ENCODE peak calls at places on chromosomes 1 and 21, in seven cellular contexts. J, L, H, S, M, U and Q are unnamed samples.

GRCh38 chr21:46295177-46295711 is 9.1 kb downstream of the YBEY start:
- DNase-seq in H (no peak), U (no peak), M (no peak), L (no peak), J (no peak), S (no peak), Q (peak)

GRCh38 chr21:39799178-39799577 is 54.2 kb downstream of the IGSF5 start:
- DNase-seq in S (no peak), J (no peak), U (no peak), M (no peak), H (no peak), L (no peak), Q (no peak)

GRCh38 chr1:205325334-205325884 is 3.9 kb upstream of the NUAK2 start:
- DNase-seq in U (peak), H (peak), S (peak), J (peak), L (peak), M (peak), Q (peak)

GRCh38 chr1:156465747-156466365 is 34.7 kb downstream of the MEF2D start:
- DNase-seq in S (no peak), J (peak), U (no peak), L (no peak), H (no peak), M (no peak), Q (peak)

GRCh38 chr1:3983181-3983580 is 83.1 kb upstream of the C1orf174 start:
- DNase-seq in H (no peak), J (no peak), U (no peak), L (no peak), S (no peak), M (no peak), Q (no peak)

GRCh38 chr1:199983531-199983930 is 44.0 kb upstream of the NR5A2 start:
- DNase-seq in M (no peak), H (no peak), J (no peak), L (no peak), S (no peak), U (no peak), Q (no peak)

GRCh38 chr1:39205102-39205780 is 746 bp downstream of the MACF1 start:
- DNase-seq in U (no peak), M (peak), J (no peak), H (peak), L (peak), S (peak), Q (peak)

GRCh38 chr1:225461533-225462428 is 33.9 kb upstream of the LBR start:
- DNase-seq in L (no peak), J (no peak), M (no peak), U (no peak), S (no peak), H (no peak), Q (no peak)

GRCh38 chr1:210850556-210850955 is 283.4 kb downstream of the KCNH1 start:
- DNase-seq in J (no peak), U (no peak), L (no peak), H (no peak), M (no peak), S (no peak), Q (no peak)

GRCh38 chr1:55420866-55421265 is 205.7 kb upstream of the USP24 start:
- DNase-seq in M (no peak), U (no peak), J (no peak), H (no peak), L (no peak), S (no peak), Q (no peak)

GRCh38 chr1:164712131-164713031 is 153.4 kb downstream of the PBX1 start:
- DNase-seq in M (no peak), H (no peak), J (peak), L (no peak), U (no peak), S (peak), Q (no peak)

GRCh38 chr1:66777846-66778245 is 23.2 kb downstream of the INSL5 start:
- DNase-seq in U (no peak), S (no peak), L (no peak), H (no peak), J (no peak), M (no peak), Q (no peak)

GRCh38 chr1:15974855-15975254 is 1.0 kb downstream of the ZBTB17 start:
- DNase-seq in S (peak), L (no peak), M (peak), J (no peak), H (no peak), U (no peak), Q (no peak)

GRCh38 chr1:20499718-20500117 is 8.2 kb downstream of the MUL1 start:
- DNase-seq in U (no peak), L (no peak), J (no peak), M (no peak), H (no peak), S (no peak), Q (no peak)

GRCh38 chr1:12158362-12159092 is 8.3 kb upstream of the TNFRSF1B start:
- DNase-seq in L (peak), M (no peak), J (no peak), U (no peak), S (no peak), H (no peak), Q (no peak)

GRCh38 chr1:225207791-225208190 is 220.0 kb downstream of the LBR start:
- DNase-seq in M (no peak), H (no peak), U (no peak), L (no peak), S (no peak), J (no peak), Q (no peak)

GRCh38 chr1:33367488-33368405 is 46.8 kb upstream of the A3GALT2 start:
- DNase-seq in J (peak), S (peak), U (peak), M (peak), L (peak), H (peak), Q (peak)

GRCh38 chr1:54017979-54018378 is at the start of gene LDLRAD1:
- DNase-seq in J (no peak), H (no peak), L (no peak), M (no peak), U (no peak), S (no peak), Q (no peak)

GRCh38 chr1:35605071-35605881 is 32.2 kb downstream of the TFAP2E start:
- DNase-seq in J (no peak), H (no peak), U (no peak), M (no peak), L (no peak), S (no peak), Q (peak)

GRCh38 chr1:8147922-8148321 is 121.8 kb upstream of the ERRFI1 start:
- DNase-seq in S (peak), U (no peak), M (no peak), L (no peak), J (no peak), H (no peak), Q (no peak)

GRCh38 chr1:35708179-35708891 is 10.3 kb downstream of the C1orf216 start:
- DNase-seq in H (no peak), M (peak), J (no peak), L (no peak), U (no peak), S (no peak), Q (no peak)

GRCh38 chr1:23539698-23540266 is 8.7 kb upstream of the E2F2 start:
- DNase-seq in H (peak), M (peak), L (peak), U (peak), S (peak), J (peak), Q (peak)

GRCh38 chr1:16119926-16120325 is 35.9 kb downstream of the EPHA2 start:
- DNase-seq in J (no peak), M (no peak), S (no peak), L (no peak), U (no peak), H (no peak), Q (no peak)

GRCh38 chr1:150256549-150257341 is 829 bp upstream of the CA14 start:
- DNase-seq in L (no peak), H (no peak), J (peak), M (no peak), S (no peak), U (no peak), Q (peak)

GRCh38 chr1:169601096-169601881 is 15.0 kb upstream of the F5 start:
- DNase-seq in U (peak), S (peak), J (no peak), L (no peak), M (peak), H (peak), Q (peak)

GRCh38 chr1:46415514-46415913 is 21.4 kb downstream of the FAAH start:
- DNase-seq in L (no peak), J (no peak), M (no peak), U (no peak), S (no peak), H (no peak), Q (no peak)

GRCh38 chr1:46412853-46413595 is 18.9 kb downstream of the FAAH start:
- DNase-seq in H (no peak), S (no peak), L (no peak), M (no peak), U (no peak), J (no peak), Q (no peak)

GRCh38 chr1:46411010-46411405 is 16.9 kb downstream of the FAAH start:
- DNase-seq in J (no peak), H (no peak), L (no peak), M (no peak), U (no peak), S (no peak), Q (no peak)

GRCh38 chr1:46411601-46412341 is 17.7 kb downstream of the FAAH start:
- DNase-seq in L (no peak), M (no peak), J (peak), H (no peak), U (no peak), S (no peak), Q (no peak)

GRCh38 chr1:46413596-46413985 is 19.5 kb downstream of the FAAH start:
- DNase-seq in H (no peak), S (peak), M (peak), L (peak), J (peak), U (peak), Q (peak)
- TF ChIP-seq CTCF in H (no peak), S (peak), M (no peak), L (no peak), J (peak), U (no peak), Q (peak)

GRCh38 chr21:32844653-32845443 is 73.3 kb upstream of the PAXBP1 start:
- DNase-seq in S (peak), J (no peak), L (no peak), M (no peak), H (peak), U (peak), Q (peak)
- TF ChIP-seq CTCF in S (no peak), J (no peak), L (no peak), M (no peak), H (no peak), U (no peak), Q (no peak)

GRCh38 chr1:44312652-44313196 is 42.3 kb downstream of the ERI3 start:
- DNase-seq in U (no peak), J (no peak), H (no peak), S (no peak), M (no peak), L (no peak), Q (no peak)

GRCh38 chr1:44315521-44315920 is 39.5 kb downstream of the ERI3 start:
- DNase-seq in H (no peak), L (no peak), S (no peak), M (no peak), J (no peak), U (no peak), Q (no peak)

GRCh38 chr1:44316231-44316759 is 38.8 kb downstream of the ERI3 start:
- DNase-seq in U (no peak), H (no peak), J (peak), S (no peak), M (no peak), L (no peak), Q (peak)

GRCh38 chr1:44313265-44313918 is 41.7 kb downstream of the ERI3 start:
- DNase-seq in L (no peak), M (no peak), S (no peak), J (no peak), U (no peak), H (no peak), Q (no peak)

GRCh38 chr1:44314401-44314800 is 40.7 kb downstream of the ERI3 start:
- DNase-seq in H (no peak), U (no peak), L (no peak), M (no peak), S (no peak), J (no peak), Q (no peak)
- TF ChIP-seq CTCF in H (no peak), U (peak), L (no peak), M (no peak), S (no peak), J (no peak), Q (peak)

DNA sequence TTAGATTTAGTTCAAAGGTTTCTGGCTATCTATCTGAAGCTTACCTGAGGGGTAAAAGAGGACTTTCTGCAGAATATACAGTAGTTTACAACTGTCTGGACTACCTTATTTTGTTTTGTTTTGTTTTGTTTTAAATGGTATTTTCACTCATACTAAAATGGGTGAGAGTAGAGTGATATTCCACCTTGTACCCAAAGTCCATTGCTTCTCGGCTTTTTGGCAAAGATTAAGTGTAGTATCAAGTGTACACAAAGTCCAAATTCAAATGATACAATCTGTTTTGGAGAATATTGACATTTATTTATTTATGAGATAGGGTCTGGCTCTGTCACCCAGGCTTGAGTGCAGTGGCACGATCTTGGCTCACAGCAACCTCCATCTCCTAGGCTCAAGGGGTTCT is 11.7 kb upstream of the SMG7 start:
- DNase-seq in M (no peak), U (no peak), J (no peak), S (no peak), L (no peak), H (no peak), Q (no peak)
- TF ChIP-seq CTCF in M (no peak), U (no peak), J (no peak), S (no peak), L (no peak), H (no peak), Q (no peak)